ENCODE peak calls at places on chromosome 2, in ten cellular contexts. R is fibroblast of lung, E is A549, Y is kidney epithelial cell, A is left lung, K is cardiac fibroblast, N is fibroblast of the aortic adventitia, J is adrenal gland, P is H1, W is fibroblast of pulmonary artery. I is an unnamed sample.

GRCh38 chr2:240732911-240733622 is 41.4 kb downstream of the AQP12A start:
- DNase-seq in R (no peak), Y (no peak), A (no peak), P (no peak), K (no peak), W (no peak), N (no peak), J (no peak), E (no peak), I (no peak)

GRCh38 chr2:225334524-225334923 is 65.0 kb upstream of the NYAP2 start:
- DNase-seq in Y (no peak), R (no peak), W (no peak), P (no peak), A (no peak), K (no peak), N (no peak), E (no peak), J (no peak), I (no peak)

GRCh38 chr2:131055169-131056065 is 37.8 kb downstream of the FAM168B start:
- DNase-seq in W (peak; percentile 20), J (peak; percentile 5), Y (no peak), P (no peak), R (no peak), A (no peak), N (peak; percentile 22), E (no peak), K (no peak), I (no peak)

GRCh38 chr2:202339052-202339870 is 36.9 kb upstream of the BMPR2 start:
- DNase-seq in K (peak; percentile 79), N (peak; percentile 54), A (no peak), W (peak; percentile 44), P (no peak), J (no peak), R (peak; percentile 71), E (peak; percentile 5), Y (no peak), I (no peak)

GRCh38 chr2:88831792-88832248 is 140.3 kb downstream of the RPIA start:
- DNase-seq in R (peak; percentile 9), N (peak; percentile 22), Y (no peak), E (peak; percentile 9), A (peak; percentile 71), K (peak; percentile 51), W (peak; percentile 56), P (peak; percentile 91), J (peak; percentile 45), I (peak; percentile 13)

GRCh38 chr2:197599285-197599965 is 76.0 kb downstream of the RFTN2 start:
- DNase-seq in P (no peak), N (peak; percentile 53), E (peak; percentile 28), A (no peak), R (peak; percentile 57), W (peak; percentile 68), J (no peak), Y (no peak), K (peak; percentile 69), I (no peak)

GRCh38 chr2:106106627-106107508 is 87.2 kb downstream of the UXS1 start:
- DNase-seq in N (no peak), P (no peak), E (no peak), Y (no peak), R (no peak), W (no peak), J (no peak), A (no peak), K (no peak), I (no peak)

GRCh38 chr2:172084484-172084733 is 898 bp upstream of the DLX1 start:
- DNase-seq in N (no peak), P (no peak), A (no peak), J (no peak), E (no peak), K (no peak), W (no peak), Y (no peak), R (no peak), I (no peak)

GRCh38 chr2:71798266-71799012 is 345.1 kb downstream of the DYSF start:
- DNase-seq in A (no peak), Y (no peak), R (peak; percentile 28), E (peak; percentile 74), J (peak; percentile 29), P (peak; percentile 83), K (peak; percentile 63), W (peak; percentile 43), N (peak; percentile 37), I (no peak)

GRCh38 chr2:134398300-134398699 is 144.4 kb downstream of the MGAT5 start:
- DNase-seq in A (no peak), E (no peak), Y (no peak), R (peak; percentile 73), P (no peak), K (peak; percentile 97), W (peak; percentile 93), J (no peak), N (peak; percentile 59), I (no peak)

DNA sequence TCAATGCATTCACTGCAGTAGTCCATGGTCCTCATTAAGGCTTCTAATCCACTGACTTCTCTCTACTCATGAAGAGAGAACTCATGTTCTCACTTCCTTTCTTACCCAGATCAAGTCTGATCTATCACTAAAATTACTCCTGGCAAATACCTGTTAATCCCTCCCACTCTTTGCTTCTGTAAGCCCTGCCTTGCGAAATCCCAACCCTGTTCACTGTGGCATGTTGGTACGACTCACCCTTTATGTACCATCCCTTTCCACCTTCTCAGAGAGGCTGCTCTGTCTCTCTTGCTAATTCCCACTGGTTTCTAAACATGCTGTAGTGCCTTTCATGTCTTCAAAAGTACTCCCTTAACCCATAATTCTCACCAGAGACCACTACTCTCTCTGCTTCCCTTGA is 272.2 kb upstream of the ACVR2A start:
- DNase-seq in K (no peak), J (no peak), N (no peak), E (no peak), P (no peak), A (no peak), W (no peak), Y (peak; percentile 4), R (no peak), I (peak; percentile 41)
- TF ChIP-seq CTCF in K (no peak), J (no peak), N (no peak), E (no peak), P (no peak), A (no peak), W (no peak), Y (no peak), R (no peak), I (no peak)

DNA sequence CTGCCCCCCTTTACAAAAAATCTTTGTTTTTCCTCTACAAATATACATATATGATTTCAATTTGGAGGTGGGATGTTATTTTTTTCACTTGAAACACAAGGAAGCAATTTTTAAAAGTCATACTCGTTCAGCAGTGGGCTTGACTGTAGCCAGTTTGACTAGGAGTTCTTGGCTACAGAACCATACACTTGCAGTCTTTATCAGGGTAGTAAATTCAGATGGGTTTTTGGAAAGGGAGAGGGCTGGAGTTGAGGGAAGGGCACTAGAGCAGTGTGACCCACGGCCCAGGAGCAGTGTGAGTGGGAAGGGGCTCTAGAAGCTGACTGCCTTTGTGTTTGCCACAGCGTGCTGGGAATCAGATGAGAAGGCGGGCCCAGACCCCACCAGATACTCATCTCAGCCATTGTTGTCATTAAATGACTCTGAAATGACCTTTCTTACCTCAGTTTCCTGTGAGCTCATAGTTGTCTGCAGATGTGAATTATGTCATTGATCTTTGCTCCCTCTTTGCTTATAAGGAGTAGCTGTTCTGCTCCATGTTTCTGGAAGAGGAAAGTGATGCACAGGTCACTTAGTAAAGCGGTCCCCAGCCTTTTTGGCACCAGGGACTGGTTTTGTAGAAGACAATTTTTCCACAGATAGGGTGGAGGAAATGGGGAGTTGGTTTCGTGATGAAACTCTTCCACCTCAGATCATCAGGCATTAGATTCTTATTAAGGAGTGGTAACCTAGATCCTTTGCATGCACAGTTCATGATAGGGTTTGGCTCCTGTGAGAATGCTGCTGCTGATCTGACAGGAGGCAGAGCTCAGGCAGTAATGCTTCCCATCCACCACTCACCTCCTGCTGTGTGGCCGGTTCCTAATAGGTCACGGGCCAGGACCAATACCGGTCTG is 116.8 kb downstream of the SPTBN1 start:
- DNase-seq in W (peak; percentile 71), A (no peak), E (no peak), Y (no peak), J (no peak), N (peak; percentile 73), R (peak; percentile 44), P (no peak), K (peak; percentile 91), I (no peak)
- H3K4me3 ChIP-seq in W (peak overlapping the region; percentile 7), A (no peak overlapping the region), E (peak overlapping the region; percentile 17), Y (no peak overlapping the region), J (peak overlapping the region; percentile 32), N (peak overlapping the region; percentile 11), R (no peak overlapping the region), P (no peak overlapping the region), K (no peak overlapping the region), I (no peak overlapping the region)

GRCh38 chr2:15504882-15505663 is 56.1 kb downstream of the NBAS start:
- DNase-seq in N (no peak), J (no peak), E (no peak), A (no peak), Y (no peak), W (no peak), P (no peak), R (no peak), K (no peak), I (no peak)
- TF ChIP-seq CTCF in N (no peak), J (no peak), E (no peak), A (no peak), Y (no peak), W (no peak), P (no peak), R (no peak), K (no peak), I (no peak)

GRCh38 chr2:188810591-188810990 is 163.6 kb upstream of the COL3A1 start:
- DNase-seq in W (peak; percentile 74), P (no peak), Y (no peak), K (peak; percentile 63), A (no peak), N (peak; percentile 96), J (no peak), E (no peak), R (peak; percentile 60), I (no peak)

GRCh38 chr2:188808921-188809320 is 165.3 kb upstream of the COL3A1 start:
- DNase-seq in A (no peak), K (peak; percentile 86), Y (no peak), P (no peak), W (peak; percentile 73), E (no peak), R (peak; percentile 69), J (no peak), N (peak; percentile 91), I (no peak)

GRCh38 chr2:188811522-188811921 is 162.7 kb upstream of the COL3A1 start:
- DNase-seq in P (no peak), K (peak; percentile 86), E (no peak), R (peak; percentile 85), W (peak; percentile 79), J (no peak), Y (no peak), A (no peak), N (peak; percentile 88), I (no peak)

GRCh38 chr2:188813315-188813714 is 160.9 kb upstream of the COL3A1 start:
- DNase-seq in W (peak; percentile 29), E (no peak), K (peak; percentile 76), A (no peak), Y (no peak), P (no peak), N (peak; percentile 59), J (no peak), R (peak; percentile 58), I (no peak)

DNA sequence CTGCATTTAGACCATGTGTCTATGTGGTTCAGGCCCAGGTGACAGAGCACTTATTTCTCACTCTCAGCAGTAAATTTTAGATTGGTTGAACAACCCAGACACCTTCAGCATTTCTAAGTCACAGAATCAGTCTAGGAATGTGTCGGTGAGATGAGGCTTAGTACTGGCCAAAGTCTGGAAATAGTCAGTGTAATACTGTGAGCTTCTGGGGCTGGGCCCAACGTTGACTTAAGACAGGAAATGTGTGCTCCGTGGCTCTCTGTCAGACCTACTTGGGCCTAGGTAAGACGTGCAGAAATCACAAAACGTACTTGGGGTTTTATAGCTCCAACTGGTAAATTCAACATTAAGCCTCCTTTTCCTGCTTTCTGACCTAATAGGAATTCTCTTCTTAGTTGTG is 160.3 kb upstream of the COL3A1 start:
- DNase-seq in W (no peak), P (no peak), N (peak; percentile 59), R (no peak), J (no peak), A (no peak), K (peak; percentile 69), E (no peak), Y (no peak), I (no peak)
- H3K4me3 ChIP-seq in W (no peak overlapping the region), P (no peak overlapping the region), N (no peak overlapping the region), R (no peak overlapping the region), J (no peak overlapping the region), A (no peak overlapping the region), K (no peak overlapping the region), E (no peak overlapping the region), Y (no peak overlapping the region), I (no peak overlapping the region)